ENCODE peak calls at places on chromosomes 4 and X, in nine cellular contexts. M is mucosa of descending colon, Z is osteoblast, T is tibial artery, B is HepG2, E is stomach, D is uterus, R is lower lobe of right lung, A is Peyer's patch. U is an unnamed sample. For H3K4me1, the result is how much of the 10 kb centered on the place peaks cover.

GRCh38 chrX:1581132-1581531 is 10.3 kb upstream of the AKAP17A start:
- DNase-seq in M (peak), Z (peak), T (no peak), B (peak), E (peak), D (no peak), R (no peak), A (peak), U (no peak)

GRCh38 chrX:108584617-108585211 is 145.1 kb downstream of the COL4A5 start:
- DNase-seq in M (peak), Z (no peak), T (no peak), B (no peak), E (no peak), D (no peak), R (no peak), A (no peak), U (no peak)

GRCh38 chr4:79232555-79232954 is 93.3 kb downstream of the NAA11 start:
- DNase-seq in M (no peak), Z (no peak), T (no peak), B (no peak), E (no peak), D (no peak), R (no peak), A (no peak), U (no peak)

GRCh38 chr4:10183462-10183861 is 66.9 kb upstream of the WDR1 start:
- DNase-seq in M (no peak), Z (no peak), T (no peak), B (no peak), E (no peak), D (no peak), R (no peak), A (no peak), U (no peak)

GRCh38 chrX:121755541-121755940 is 708.1 kb downstream of the GLUD2 start:
- DNase-seq in M (no peak), Z (no peak), T (no peak), B (no peak), E (no peak), D (no peak), R (no peak), A (no peak), U (no peak)

GRCh38 chr4:94486372-94486801 is 34.6 kb downstream of the PDLIM5 start:
- DNase-seq in M (no peak), Z (no peak), T (no peak), B (no peak), E (peak), D (no peak), R (no peak), A (no peak), U (no peak)

GRCh38 chr4:132071815-132072214 is 1077.3 kb upstream of the PCDH10 start:
- DNase-seq in M (no peak), Z (no peak), T (no peak), B (no peak), E (no peak), D (no peak), R (no peak), A (no peak), U (no peak)

GRCh38 chr4:25628441-25628840 is 27.2 kb upstream of the SLC34A2 start:
- DNase-seq in M (no peak), Z (no peak), T (no peak), B (no peak), E (no peak), D (no peak), R (no peak), A (no peak), U (no peak)

GRCh38 chr4:127250577-127250976 is 382.2 kb upstream of the INTU start:
- DNase-seq in M (no peak), Z (no peak), T (no peak), B (no peak), E (no peak), D (no peak), R (no peak), A (no peak), U (no peak)

GRCh38 chr4:88758264-88758663 is 60.6 kb upstream of the NAP1L5 start:
- DNase-seq in M (no peak), Z (no peak), T (no peak), B (no peak), E (no peak), D (no peak), R (no peak), A (no peak), U (no peak)

GRCh38 chr4:69330345-69330744 is 50.1 kb downstream of the UGT2B28 start:
- DNase-seq in M (peak), Z (no peak), T (no peak), B (no peak), E (no peak), D (no peak), R (no peak), A (no peak), U (no peak)

GRCh38 chrX:71178908-71179307 is 34.3 kb downstream of the NLGN3 start:
- DNase-seq in M (peak), Z (peak), T (peak), B (peak), E (peak), D (peak), R (peak), A (peak), U (peak)

GRCh38 chr4:6387946-6388345 is 84.5 kb downstream of the PPP2R2C start:
- DNase-seq in M (no peak), Z (no peak), T (no peak), B (no peak), E (no peak), D (no peak), R (no peak), A (no peak), U (peak)

GRCh38 chr4:90419124-90419711 is 292.0 kb downstream of the CCSER1 start:
- DNase-seq in M (no peak), Z (no peak), T (no peak), B (peak), E (no peak), D (no peak), R (no peak), A (no peak), U (no peak)

GRCh38 chr4:26871611-26872010 is 11.0 kb downstream of the STIM2 start:
- DNase-seq in M (no peak), Z (no peak), T (no peak), B (no peak), E (no peak), D (no peak), R (no peak), A (no peak), U (no peak)

GRCh38 chrX:46305431-46305830 is 239.8 kb downstream of the ZNF674 start:
- DNase-seq in M (no peak), Z (no peak), T (no peak), B (no peak), E (no peak), D (no peak), R (no peak), A (no peak), U (no peak)

GRCh38 chr4:122450847-122451246 is 5.7 kb downstream of the IL2 start:
- DNase-seq in M (no peak), Z (no peak), T (no peak), B (peak), E (no peak), D (no peak), R (no peak), A (no peak), U (no peak)

GRCh38 chr4:148649669-148650331 is 207.6 kb upstream of the NR3C2 start:
- DNase-seq in M (no peak), Z (no peak), T (no peak), B (no peak), E (no peak), D (no peak), R (no peak), A (no peak), U (no peak)

GRCh38 chr4:2259036-2259540 is 2.8 kb downstream of the MXD4 start:
- DNase-seq in M (no peak), Z (peak), T (peak), B (no peak), E (peak), D (peak), R (peak), A (peak), U (peak)

GRCh38 chr4:98557497-98557896 is 100.9 kb downstream of the TSPAN5 start:
- DNase-seq in M (peak), Z (peak), T (no peak), B (no peak), E (no peak), D (no peak), R (peak), A (no peak), U (no peak)

GRCh38 chr4:132097046-132097445 is 1052.0 kb upstream of the PCDH10 start:
- DNase-seq in M (no peak), Z (no peak), T (no peak), B (no peak), E (no peak), D (no peak), R (no peak), A (no peak), U (no peak)

GRCh38 chr4:149523039-149523438 is 292.6 kb downstream of the IQCM start:
- DNase-seq in M (no peak), Z (no peak), T (no peak), B (no peak), E (no peak), D (no peak), R (no peak), A (no peak), U (no peak)

GRCh38 chrX:136589966-136590365 is 58.0 kb downstream of the VGLL1 start:
- DNase-seq in M (no peak), Z (no peak), T (no peak), B (no peak), E (no peak), D (no peak), R (no peak), A (no peak), U (no peak)

GRCh38 chr4:104727643-104728042 is 232.9 kb upstream of the CXXC4 start:
- DNase-seq in M (no peak), Z (no peak), T (no peak), B (peak), E (no peak), D (no peak), R (no peak), A (no peak), U (no peak)

GRCh38 chrX:45186643-45187026 is 14.0 kb downstream of the DIPK2B start:
- DNase-seq in M (no peak), Z (no peak), T (no peak), B (no peak), E (no peak), D (no peak), R (no peak), A (no peak), U (no peak)

GRCh38 chr4:119785963-119786362 is 157.4 kb upstream of the PDE5A start:
- DNase-seq in M (peak), Z (no peak), T (no peak), B (peak), E (peak), D (no peak), R (no peak), A (peak), U (no peak)

GRCh38 chr4:86441175-86441960 is 81.5 kb upstream of the MAPK10 start:
- DNase-seq in M (no peak), Z (no peak), T (no peak), B (no peak), E (no peak), D (no peak), R (no peak), A (no peak), U (no peak)

GRCh38 chr4:114277690-114278089 is 298.2 kb upstream of the ARSJ start:
- DNase-seq in M (no peak), Z (no peak), T (no peak), B (no peak), E (no peak), D (no peak), R (no peak), A (no peak), U (no peak)

GRCh38 chrX:115459883-115460564 is 101.0 kb upstream of the PLS3 start:
- DNase-seq in M (no peak), Z (no peak), T (no peak), B (no peak), E (no peak), D (no peak), R (no peak), A (no peak), U (no peak)

GRCh38 chr4:83618991-83619390 is 83.1 kb downstream of the GPAT3 start:
- DNase-seq in M (peak), Z (peak), T (peak), B (no peak), E (peak), D (no peak), R (no peak), A (peak), U (no peak)

GRCh38 chrX:130060122-130061069 is 49.9 kb downstream of the ELF4 start:
- DNase-seq in M (peak), Z (peak), T (peak), B (peak), E (peak), D (peak), R (peak), A (peak), U (peak)

GRCh38 chrX:154735695-154736393 is 15.0 kb downstream of the GAB3 start:
- DNase-seq in M (no peak), Z (no peak), T (peak), B (no peak), E (no peak), D (peak), R (peak), A (peak), U (peak)
- H3K4me1 ChIP-seq in M (under half), Z (half or more), T (under half), B (under half), E (half or more), D (under half), R (half or more), A (under half), U (under half)

GRCh38 chr4:143207555-143207954 is 22.8 kb downstream of the USP38 start:
- DNase-seq in M (no peak), Z (no peak), T (no peak), B (peak), E (no peak), D (no peak), R (no peak), A (no peak), U (no peak)

GRCh38 chr4:143199503-143199902 is 14.8 kb downstream of the USP38 start:
- DNase-seq in M (no peak), Z (no peak), T (no peak), B (no peak), E (no peak), D (no peak), R (no peak), A (no peak), U (no peak)

GRCh38 chr4:143203577-143203976 is 18.9 kb downstream of the USP38 start:
- DNase-seq in M (no peak), Z (no peak), T (no peak), B (no peak), E (no peak), D (no peak), R (no peak), A (no peak), U (no peak)

DNA sequence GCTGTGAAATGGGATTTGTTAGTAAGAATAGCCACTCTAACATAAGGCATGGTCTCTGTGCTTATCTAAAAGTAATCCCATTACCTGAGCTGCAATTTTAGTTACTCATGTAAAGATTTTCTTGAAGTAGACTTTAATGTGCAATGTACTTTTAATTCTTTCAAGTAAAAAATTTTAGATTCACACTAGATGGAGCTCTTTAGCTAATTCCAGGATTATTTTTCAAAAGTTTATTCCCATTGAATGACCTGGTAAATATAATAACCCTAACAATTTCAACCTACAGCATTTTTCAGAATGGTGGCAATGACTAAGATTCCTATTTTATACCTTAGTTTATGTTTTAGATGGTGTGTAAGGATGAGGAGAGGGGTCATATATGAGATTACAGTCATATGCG is 18.1 kb downstream of the USP38 start:
- DNase-seq in M (no peak), Z (no peak), T (no peak), B (no peak), E (no peak), D (no peak), R (no peak), A (no peak), U (no peak)
- H3K4me3 ChIP-seq in M (no peak), Z (no peak), T (no peak), B (no peak), E (no peak), D (no peak), R (no peak), A (no peak), U (no peak)

GRCh38 chr4:118740869-118741268 is 55.7 kb downstream of the METTL14 start:
- DNase-seq in M (no peak), Z (no peak), T (no peak), B (no peak), E (no peak), D (no peak), R (no peak), A (no peak), U (no peak)

GRCh38 chr4:118738090-118738489 is 52.9 kb downstream of the METTL14 start:
- DNase-seq in M (no peak), Z (no peak), T (no peak), B (no peak), E (no peak), D (no peak), R (no peak), A (no peak), U (no peak)

GRCh38 chr4:118734491-118735205 is 49.5 kb downstream of the METTL14 start:
- DNase-seq in M (no peak), Z (no peak), T (no peak), B (no peak), E (no peak), D (no peak), R (no peak), A (no peak), U (no peak)

GRCh38 chr4:118738999-118739690 is 54.0 kb downstream of the METTL14 start:
- DNase-seq in M (no peak), Z (no peak), T (no peak), B (no peak), E (no peak), D (no peak), R (no peak), A (no peak), U (no peak)

GRCh38 chr4:118736867-118737266 is 51.7 kb downstream of the METTL14 start:
- DNase-seq in M (no peak), Z (no peak), T (no peak), B (no peak), E (no peak), D (no peak), R (no peak), A (no peak), U (no peak)
- H3K4me1 ChIP-seq in M (under half), Z (under half), T (under half), B (under half), E (under half), D (under half), R (under half), A (under half), U (under half)

GRCh38 chr4:39181520-39181904 is 817 bp upstream of the WDR19 start:
- DNase-seq in M (peak), Z (no peak), T (no peak), B (no peak), E (no peak), D (no peak), R (no peak), A (no peak), U (no peak)
- H3K4me3 ChIP-seq in M (no peak), Z (peak), T (peak), B (peak), E (peak), D (peak), R (peak), A (peak), U (peak)

U was measured in left lung.